ENCODE peak calls at places on chromosomes 6 and 20, in four cellular contexts. N is lower lobe of right lung, D is WERI-Rb-1, S is tibial nerve. A is an unnamed sample. For H3K27me3, the result is how much of the 10 kb centered on the place peaks cover.

GRCh38 chr6:108452725-108453195 is 108.0 kb upstream of the FOXO3 start:
- DNase-seq in N (no peak), D (no peak), S (no peak), A (no peak)

GRCh38 chr20:44637490-44638372 is 13.8 kb downstream of the ADA start:
- DNase-seq in N (no peak), D (no peak), S (peak), A (no peak)

GRCh38 chr20:6051505-6051904 is 2.4 kb downstream of the LRRN4 start:
- DNase-seq in N (no peak), D (no peak), S (no peak), A (no peak)

GRCh38 chr6:15842718-15843117 is 179.9 kb upstream of the DTNBP1 start:
- DNase-seq in N (no peak), D (no peak), S (no peak), A (no peak)

GRCh38 chr20:53642196-53643030 is 48.8 kb upstream of the ZNF217 start:
- DNase-seq in N (no peak), D (peak), S (peak), A (peak)

GRCh38 chr6:3457710-3458605 is 1.1 kb upstream of the SLC22A23 start:
- DNase-seq in N (peak), D (no peak), S (no peak), A (peak)

GRCh38 chr6:43171284-43172126 is 436 bp downstream of the SRF start:
- DNase-seq in N (no peak), D (no peak), S (no peak), A (peak)

GRCh38 chr6:75158176-75158575 is 47.7 kb downstream of the COL12A1 start:
- DNase-seq in N (no peak), D (no peak), S (no peak), A (no peak)

GRCh38 chr6:156449128-156449527 is 328.1 kb upstream of the ARID1B start:
- DNase-seq in N (no peak), D (no peak), S (no peak), A (no peak)

GRCh38 chr6:63537126-63537958 is 34.9 kb upstream of the LOC128125822 start:
- DNase-seq in N (no peak), D (no peak), S (no peak), A (no peak)

GRCh38 chr6:62283828-62284411 is 2.1 kb downstream of the KHDRBS2 start:
- DNase-seq in N (no peak), D (no peak), S (peak), A (no peak)

GRCh38 chr20:52859156-52859887 is 112.8 kb upstream of the TSHZ2 start:
- DNase-seq in N (no peak), D (no peak), S (no peak), A (no peak)

GRCh38 chr20:44979090-44979621 is 12.8 kb downstream of the STK4 start:
- DNase-seq in N (no peak), D (no peak), S (peak), A (peak)

GRCh38 chr20:17228624-17229061 is 1.8 kb downstream of the PCSK2 start:
- DNase-seq in N (peak), D (peak), S (no peak), A (no peak)

GRCh38 chr20:5119435-5120188 is at the start of gene PCNA:
- DNase-seq in N (peak), D (peak), S (peak), A (peak)

GRCh38 chr6:166828397-166829002 is 127.8 kb downstream of the RNASET2 start:
- DNase-seq in N (no peak), D (no peak), S (no peak), A (no peak)

GRCh38 chr6:53294095-53294494 is 54.7 kb downstream of the ELOVL5 start:
- DNase-seq in N (no peak), D (peak), S (no peak), A (no peak)

GRCh38 chr20:46293084-46293483 is 15.2 kb downstream of the CDH22 start:
- DNase-seq in N (no peak), D (no peak), S (no peak), A (no peak)

GRCh38 chr20:64032706-64033624 is 3.0 kb upstream of the C20orf204 start:
- DNase-seq in N (no peak), D (no peak), S (no peak), A (no peak)

GRCh38 chr20:37907677-37908397 is 4.9 kb downstream of the VSTM2L start:
- DNase-seq in N (no peak), D (peak), S (no peak), A (no peak)

GRCh38 chr6:84193140-84193708 is 34.2 kb downstream of the CEP162 start:
- DNase-seq in N (no peak), D (no peak), S (no peak), A (peak)

GRCh38 chr6:33424855-33425667 is 5.2 kb downstream of the SYNGAP1 start:
- DNase-seq in N (no peak), D (peak), S (no peak), A (no peak)

GRCh38 chr20:36344517-36345132 is 38.5 kb downstream of the DLGAP4 start:
- DNase-seq in N (no peak), D (no peak), S (peak), A (peak)

GRCh38 chr6:147035891-147036290 is 168.3 kb upstream of the STXBP5 start:
- DNase-seq in N (no peak), D (no peak), S (no peak), A (no peak)

GRCh38 chr6:27332692-27333641 is 20.9 kb upstream of the POM121L2 start:
- DNase-seq in N (no peak), D (no peak), S (no peak), A (peak)

GRCh38 chr6:151276112-151276745 is 36.5 kb downstream of the AKAP12 start:
- DNase-seq in N (no peak), D (no peak), S (no peak), A (no peak)

GRCh38 chr6:119201486-119201885 is 123.0 kb upstream of the FAM184A start:
- DNase-seq in N (no peak), D (no peak), S (no peak), A (peak)

GRCh38 chr6:46042355-46042999 is 26.8 kb upstream of the CLIC5 start:
- DNase-seq in N (no peak), D (peak), S (no peak), A (peak)

GRCh38 chr6:120230008-120230407 is 880.4 kb upstream of the MAN1A1 start:
- DNase-seq in N (no peak), D (no peak), S (no peak), A (no peak)

GRCh38 chr20:37416202-37417145 is 70.5 kb downstream of the SRC start:
- DNase-seq in N (no peak), D (no peak), S (no peak), A (no peak)

GRCh38 chr20:63333241-63333836 is 27.8 kb downstream of the CHRNA4 start:
- DNase-seq in N (no peak), D (no peak), S (no peak), A (no peak)

GRCh38 chr6:43219814-43220213 is 9.5 kb downstream of the DNPH1 start:
- DNase-seq in N (no peak), D (no peak), S (no peak), A (no peak)

GRCh38 chr6:114042267-114043075 is 71.5 kb upstream of the HDAC2 start:
- DNase-seq in N (no peak), D (no peak), S (no peak), A (no peak)

DNA sequence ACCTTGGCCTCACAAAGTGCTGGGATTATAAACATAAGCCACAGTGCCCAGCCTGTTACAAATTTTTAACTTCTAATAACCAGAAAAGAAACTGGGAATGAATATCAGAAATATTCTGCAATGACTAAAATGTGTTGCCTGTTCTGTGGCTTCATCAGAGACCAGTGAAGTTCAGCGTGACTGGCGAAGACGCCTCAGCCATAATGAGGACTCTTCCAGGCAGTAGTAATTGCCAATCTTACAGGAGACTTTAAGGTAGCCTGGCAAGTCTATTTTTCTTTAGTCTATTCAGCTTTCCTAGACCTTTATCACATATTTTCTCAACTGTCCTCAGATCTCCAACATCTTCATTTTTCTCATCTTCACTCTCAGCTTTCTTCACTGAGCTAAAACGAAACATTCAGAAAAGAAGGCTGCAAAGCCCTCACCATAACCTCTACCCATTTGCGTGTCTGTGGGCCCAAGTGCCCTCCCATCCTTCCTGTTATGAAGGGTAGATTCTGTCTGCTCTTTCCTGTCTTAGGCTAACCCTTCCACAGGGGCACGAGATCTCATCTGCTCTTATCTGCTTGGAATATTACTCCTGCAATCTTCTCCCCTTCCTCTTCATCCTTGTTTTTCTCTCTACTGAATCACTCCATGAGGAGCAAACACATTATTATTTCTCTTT is 42.0 kb upstream of the OLIG3 start:
- DNase-seq in N (no peak), D (no peak), S (no peak), A (no peak)
- H3K27me3 ChIP-seq in N (under half), D (under half), S (under half), A (under half)

DNA sequence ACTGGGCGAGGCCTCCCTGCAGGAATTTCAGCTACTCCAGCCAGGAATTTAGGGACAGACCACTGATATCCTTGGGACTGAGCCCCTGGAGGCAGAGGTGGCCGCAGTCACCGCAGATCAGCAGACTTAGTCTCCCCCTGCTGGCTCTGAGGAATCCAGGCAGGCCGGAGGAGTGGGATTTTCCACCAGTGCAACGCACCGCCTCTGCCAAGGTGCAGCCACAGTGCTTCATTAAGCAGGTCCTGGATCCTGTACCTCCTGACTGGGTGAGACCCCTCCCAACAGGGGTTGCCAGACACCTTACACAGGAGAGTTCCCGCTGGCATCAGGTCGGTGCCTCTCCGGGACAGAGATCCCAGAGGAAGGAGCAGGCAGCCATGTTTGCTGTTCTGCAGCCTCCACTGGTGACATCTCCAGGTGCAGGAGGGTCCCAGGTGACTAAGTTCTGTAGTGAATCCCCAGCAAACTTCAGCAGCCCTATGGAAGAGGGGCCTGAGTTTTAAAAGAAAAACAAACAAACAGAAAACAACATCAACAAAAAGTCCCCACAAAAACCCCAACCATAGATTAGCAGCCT is 515.2 kb downstream of the FRK start:
- DNase-seq in N (no peak), D (peak), S (no peak), A (no peak)
- H3K27ac ChIP-seq in N (no peak), D (no peak), S (no peak), A (no peak)

DNA sequence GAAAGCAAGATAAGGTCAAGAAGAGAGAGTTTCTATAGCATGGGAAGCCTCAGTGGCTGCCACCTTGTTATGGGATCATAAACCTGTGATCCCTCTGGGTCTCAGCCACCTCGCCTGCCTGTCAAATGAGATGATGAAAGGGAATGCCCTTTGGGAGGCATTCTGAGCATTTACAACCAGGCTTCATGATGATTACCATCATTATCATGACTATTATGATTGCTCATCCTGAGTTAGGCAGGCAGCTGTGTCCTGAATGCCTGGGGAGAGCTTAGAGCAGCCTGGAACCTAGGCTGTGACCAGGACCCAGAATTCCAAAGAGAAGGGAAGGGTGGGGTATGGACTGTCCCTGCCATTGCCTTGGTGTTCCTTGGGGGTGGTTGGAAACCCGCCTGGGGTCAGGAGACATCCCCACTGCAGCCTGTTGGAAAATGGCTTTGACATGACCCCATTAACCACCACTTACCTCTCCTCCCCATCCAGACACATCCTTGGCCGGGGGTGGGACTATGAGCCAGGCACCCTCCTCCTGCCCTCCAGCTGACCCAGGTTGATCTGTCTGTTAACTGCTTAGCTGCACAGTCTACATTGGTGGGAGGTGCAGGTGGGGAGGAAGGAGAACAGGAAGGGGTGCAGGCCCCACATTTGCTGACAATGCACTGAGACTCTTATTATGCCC is 51.9 kb downstream of the LRFN2 start:
- DNase-seq in N (no peak), D (peak), S (no peak), A (no peak)
- H3K27me3 ChIP-seq in N (under half), D (under half), S (under half), A (under half)

GRCh38 chr20:50562262-50562701 is 52.1 kb downstream of the PTPN1 start:
- DNase-seq in N (peak), D (peak), S (no peak), A (no peak)
- H3K27ac ChIP-seq in N (peak), D (no peak), S (peak), A (no peak)

DNA sequence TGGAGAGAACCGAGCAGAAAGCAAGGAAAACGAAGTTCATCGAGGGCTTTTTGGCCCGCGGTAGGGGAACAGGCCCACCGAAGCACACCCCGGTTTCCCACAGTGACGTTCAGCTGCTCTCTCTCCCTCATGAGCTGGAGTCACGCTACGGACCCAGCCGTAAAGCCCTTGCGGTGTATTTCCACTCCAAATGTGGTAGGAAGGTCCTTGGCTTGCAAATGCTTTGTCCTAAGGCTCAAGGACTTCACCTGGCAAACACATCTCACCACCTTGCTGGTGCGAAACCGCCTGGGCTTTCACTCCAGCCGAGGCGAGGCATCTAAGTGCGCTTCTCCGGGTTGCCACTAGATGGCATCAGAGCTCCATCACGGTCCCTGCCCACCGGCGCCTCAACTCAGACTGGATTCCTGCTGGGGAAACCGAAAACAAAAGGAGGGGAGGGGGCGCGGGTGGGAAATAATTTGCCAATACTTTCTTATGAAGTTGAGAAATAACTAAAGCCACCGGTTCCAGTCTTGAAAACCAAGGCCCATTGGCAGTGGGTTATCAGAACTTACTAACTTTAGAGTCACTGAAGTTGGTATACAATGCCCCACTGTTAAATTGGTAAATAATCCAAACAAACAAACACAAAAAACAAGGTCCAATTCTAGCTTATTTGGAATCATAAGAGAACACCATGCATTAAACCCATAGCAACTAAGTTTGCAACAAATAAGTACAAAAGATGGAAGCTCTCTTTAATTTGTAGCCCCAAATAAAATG is 13.4 kb upstream of the FOXC1 start:
- DNase-seq in N (peak), D (peak), S (peak), A (peak)
- H3K27me3 ChIP-seq in N (half or more), D (under half), S (under half), A (under half)

DNA sequence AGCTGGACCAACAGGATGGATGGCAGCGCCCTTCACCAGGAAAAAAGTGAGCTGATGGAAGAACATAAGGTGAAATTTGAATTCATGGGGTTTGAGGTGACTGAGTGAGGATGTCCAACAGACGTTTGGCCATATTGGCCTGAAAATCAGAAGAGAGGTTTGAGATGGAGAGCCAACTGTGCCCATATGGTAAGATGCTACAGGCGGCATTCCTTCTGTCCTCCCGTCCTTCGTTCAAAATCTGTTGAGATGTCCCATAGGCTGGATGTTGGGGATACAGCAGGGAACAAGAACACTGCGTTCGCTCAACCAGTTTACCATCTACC is 468 bp upstream of the CMTR1 start:
- DNase-seq in N (no peak), D (no peak), S (no peak), A (no peak)
- H3K27ac ChIP-seq in N (peak), D (peak), S (peak), A (peak)

GRCh38 chr20:40673442-40673841 is 15.6 kb downstream of the MAFB start:
- DNase-seq in N (no peak), D (no peak), S (no peak), A (peak)

GRCh38 chr20:40677343-40677924 is 11.6 kb downstream of the MAFB start:
- DNase-seq in N (no peak), D (no peak), S (no peak), A (no peak)

GRCh38 chr20:40676466-40676865 is 12.6 kb downstream of the MAFB start:
- DNase-seq in N (no peak), D (no peak), S (no peak), A (no peak)

GRCh38 chr20:40676870-40677269 is 12.2 kb downstream of the MAFB start:
- DNase-seq in N (no peak), D (no peak), S (no peak), A (no peak)

DNA sequence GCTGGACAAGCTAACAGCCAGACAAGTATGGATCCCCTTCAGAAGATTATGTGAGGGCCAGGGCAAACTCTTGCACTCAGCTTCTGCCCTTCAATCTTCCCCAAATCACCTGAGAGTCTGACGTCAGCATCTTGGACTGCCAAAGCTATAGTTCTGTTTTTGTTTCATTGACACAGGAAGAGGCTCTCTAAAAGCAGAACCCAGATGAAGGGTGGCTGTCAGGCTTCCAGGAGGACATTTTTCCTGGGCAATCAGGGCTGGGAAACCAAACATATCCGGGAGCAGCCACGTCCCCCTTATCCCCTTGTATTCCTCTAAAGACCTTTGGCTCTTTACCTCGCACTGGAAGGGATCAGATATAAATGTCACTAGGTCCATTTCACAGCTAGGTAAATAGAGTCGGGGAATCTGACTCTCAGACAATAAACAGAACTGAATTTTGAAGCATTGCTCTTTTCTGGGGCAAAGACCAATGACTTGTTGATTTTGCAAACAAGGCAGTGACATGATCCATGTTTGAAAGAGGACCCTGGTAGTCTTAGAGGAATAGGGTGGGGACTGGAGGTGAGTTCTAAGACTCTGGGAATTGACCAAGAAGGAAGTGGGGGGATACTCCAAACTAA is 13.3 kb downstream of the MAFB start:
- DNase-seq in N (no peak), D (no peak), S (no peak), A (no peak)
- H3K27me3 ChIP-seq in N (under half), D (half or more), S (under half), A (under half)

GRCh38 chr6:35048631-35049083 is 92.5 kb downstream of the TCP11 start:
- DNase-seq in N (no peak), D (peak), S (no peak), A (no peak)

GRCh38 chr6:35049885-35050284 is 91.3 kb downstream of the TCP11 start:
- DNase-seq in N (no peak), D (peak), S (peak), A (peak)

GRCh38 chr6:35048031-35048613 is 93.0 kb downstream of the TCP11 start:
- DNase-seq in N (no peak), D (peak), S (no peak), A (no peak)

GRCh38 chr6:35050291-35050987 is 90.7 kb downstream of the TCP11 start:
- DNase-seq in N (no peak), D (peak), S (no peak), A (no peak)

DNA sequence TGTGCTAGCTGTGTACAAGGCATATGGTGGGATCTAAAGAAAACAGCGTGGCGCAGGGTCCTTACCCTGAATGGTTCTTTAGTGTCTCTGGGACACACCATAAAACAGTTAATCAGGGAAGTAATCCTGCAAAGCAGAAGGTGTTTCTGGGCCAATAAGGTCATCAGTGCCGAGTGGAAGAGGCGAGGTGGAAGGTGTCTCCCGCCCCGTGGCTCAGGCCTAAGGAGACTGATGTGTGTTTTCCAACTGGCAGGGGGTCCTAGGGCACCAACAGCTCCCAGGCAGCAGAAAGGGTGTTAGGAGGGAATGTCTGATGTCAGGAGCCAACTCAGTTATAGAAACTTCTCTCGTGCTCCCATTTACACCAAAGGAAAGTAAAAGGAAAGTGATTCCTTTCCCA is 91.8 kb downstream of the TCP11 start:
- DNase-seq in N (no peak), D (peak), S (no peak), A (no peak)
- H3K27ac ChIP-seq in N (peak), D (peak), S (peak), A (no peak)